ENCODE peak calls at places on chromosomes 16 and 17, in seven cellular contexts. One of them, this sample, is unnamed.

GRCh38 chr17:3796110-3796821 is 4.7 kb downstream of the ITGAE start:
- DNase-seq in EL: no peak
- DNase-seq in retina: no peak
- DNase-seq in fibroblast of lung: no peak
- DNase-seq in Ammon's horn: no peak
- DNase-seq in progenitor cell of endocrine pancreas: no peak
- DNase-seq in GM23338: no peak
- DNase-seq in this sample: no peak

GRCh38 chr16:15490123-15490711 is 55.8 kb downstream of the BMERB1 start:
- DNase-seq in fibroblast of lung: no peak
- DNase-seq in progenitor cell of endocrine pancreas: no peak
- DNase-seq in retina: no peak
- DNase-seq in EL: no peak
- DNase-seq in GM23338: no peak
- DNase-seq in Ammon's horn: no peak
- DNase-seq in this sample: no peak

GRCh38 chr16:89523680-89524344 is 15.6 kb downstream of the SPG7 start:
- DNase-seq in progenitor cell of endocrine pancreas: no peak
- DNase-seq in EL: no peak
- DNase-seq in Ammon's horn: no peak
- DNase-seq in GM23338: no peak
- DNase-seq in fibroblast of lung: no peak
- DNase-seq in retina: no peak
- DNase-seq in this sample: no peak

GRCh38 chr17:74938194-74938950 is 2.7 kb downstream of the OTOP3 start:
- DNase-seq in retina: no peak
- DNase-seq in EL: no peak
- DNase-seq in GM23338: no peak
- DNase-seq in progenitor cell of endocrine pancreas: no peak
- DNase-seq in Ammon's horn: no peak
- DNase-seq in fibroblast of lung: no peak
- DNase-seq in this sample: no peak

GRCh38 chr17:76331083-76331482 is 22.6 kb downstream of the PRPSAP1 start:
- DNase-seq in progenitor cell of endocrine pancreas: no peak
- DNase-seq in EL: no peak
- DNase-seq in Ammon's horn: no peak
- DNase-seq in fibroblast of lung: no peak
- DNase-seq in GM23338: no peak
- DNase-seq in retina: no peak
- DNase-seq in this sample: no peak

GRCh38 chr17:60510031-60510430 is 16.0 kb downstream of the APPBP2 start:
- DNase-seq in GM23338: no peak
- DNase-seq in retina: no peak
- DNase-seq in Ammon's horn: no peak
- DNase-seq in EL: peak
- DNase-seq in fibroblast of lung: no peak
- DNase-seq in progenitor cell of endocrine pancreas: no peak
- DNase-seq in this sample: no peak

GRCh38 chr17:56824503-56824902 is 9.2 kb downstream of the C17orf67 start:
- DNase-seq in progenitor cell of endocrine pancreas: no peak
- DNase-seq in Ammon's horn: no peak
- DNase-seq in fibroblast of lung: no peak
- DNase-seq in GM23338: no peak
- DNase-seq in retina: no peak
- DNase-seq in EL: peak
- DNase-seq in this sample: no peak

GRCh38 chr17:36665417-36665816 is 64.0 kb downstream of the MRM1 start:
- DNase-seq in retina: no peak
- DNase-seq in progenitor cell of endocrine pancreas: no peak
- DNase-seq in Ammon's horn: no peak
- DNase-seq in EL: peak
- DNase-seq in fibroblast of lung: no peak
- DNase-seq in GM23338: no peak
- DNase-seq in this sample: no peak

This sample was measured in NCI-H187 treated with DMSO at 0.1 percent for 48 hours.